ENCODE peak calls at places on chromosomes 7 and 10, in five cellular contexts. One of them, this sample, is unnamed.

GRCh38 chr7:42843209-42843800 is 68.6 kb downstream of the C7orf25 start:
- DNase-seq in substantia nigra: peak; percentile 15
- DNase-seq in epithelial cell of esophagus: peak; percentile 57
- DNase-seq in GM12865: peak; percentile 3
- DNase-seq in epithelial cell of proximal tubule: no peak
- DNase-seq in this sample: peak; percentile 44

GRCh38 chr7:122887198-122887597 is 938 bp upstream of the CADPS2 start:
- DNase-seq in substantia nigra: peak; percentile 44
- DNase-seq in epithelial cell of esophagus: peak; percentile 58
- DNase-seq in GM12865: peak; percentile 57
- DNase-seq in epithelial cell of proximal tubule: peak; percentile 51
- DNase-seq in this sample: peak; percentile 66

GRCh38 chr7:91168766-91169518 is 95.3 kb upstream of the FZD1 start:
- DNase-seq in substantia nigra: no peak
- DNase-seq in epithelial cell of esophagus: no peak
- DNase-seq in GM12865: no peak
- DNase-seq in epithelial cell of proximal tubule: no peak
- DNase-seq in this sample: no peak

GRCh38 chr7:155351120-155351870 is 53.6 kb downstream of the INSIG1 start:
- DNase-seq in substantia nigra: no peak
- DNase-seq in epithelial cell of esophagus: no peak
- DNase-seq in GM12865: no peak
- DNase-seq in epithelial cell of proximal tubule: no peak
- DNase-seq in this sample: no peak

GRCh38 chr10:125637496-125637895 is 45.5 kb downstream of the TEX36 start:
- DNase-seq in substantia nigra: no peak
- DNase-seq in epithelial cell of esophagus: no peak
- DNase-seq in GM12865: no peak
- DNase-seq in epithelial cell of proximal tubule: no peak
- DNase-seq in this sample: no peak

GRCh38 chr10:56258378-56258777 is 102.7 kb downstream of the ZWINT start:
- DNase-seq in substantia nigra: no peak
- DNase-seq in epithelial cell of esophagus: no peak
- DNase-seq in GM12865: no peak
- DNase-seq in epithelial cell of proximal tubule: no peak
- DNase-seq in this sample: no peak

GRCh38 chr10:116255931-116256748 is 16.9 kb downstream of the GFRA1 start:
- DNase-seq in substantia nigra: no peak
- DNase-seq in epithelial cell of esophagus: no peak
- DNase-seq in GM12865: no peak
- DNase-seq in epithelial cell of proximal tubule: no peak
- DNase-seq in this sample: no peak

GRCh38 chr7:135189961-135190360 is 19.5 kb upstream of the CYREN start:
- DNase-seq in substantia nigra: no peak
- DNase-seq in epithelial cell of esophagus: no peak
- DNase-seq in GM12865: no peak
- DNase-seq in epithelial cell of proximal tubule: no peak
- DNase-seq in this sample: no peak

GRCh38 chr10:49139000-49139865 is 5.4 kb upstream of the FAM170B start:
- DNase-seq in substantia nigra: no peak
- DNase-seq in epithelial cell of esophagus: no peak
- DNase-seq in GM12865: no peak
- DNase-seq in epithelial cell of proximal tubule: no peak
- DNase-seq in this sample: peak; percentile 56

GRCh38 chr7:1920266-1920681 is 250.2 kb downstream of the ELFN1 start:
- DNase-seq in substantia nigra: no peak
- DNase-seq in epithelial cell of esophagus: no peak
- DNase-seq in GM12865: no peak
- DNase-seq in epithelial cell of proximal tubule: no peak
- DNase-seq in this sample: no peak

GRCh38 chr10:34698979-34699378 is 116.1 kb downstream of the PARD3 start:
- DNase-seq in substantia nigra: no peak
- DNase-seq in epithelial cell of esophagus: peak; percentile 84
- DNase-seq in GM12865: no peak
- DNase-seq in epithelial cell of proximal tubule: peak; percentile 79
- DNase-seq in this sample: no peak

GRCh38 chr7:149284343-149284742 is 22.3 kb downstream of the ZNF783 start:
- DNase-seq in substantia nigra: no peak
- DNase-seq in epithelial cell of esophagus: peak; percentile 11
- DNase-seq in GM12865: peak; percentile 55
- DNase-seq in epithelial cell of proximal tubule: no peak
- DNase-seq in this sample: no peak

GRCh38 chr10:25725917-25726716 is 207.9 kb upstream of the MYO3A start:
- DNase-seq in substantia nigra: no peak
- DNase-seq in epithelial cell of esophagus: peak; percentile 62
- DNase-seq in GM12865: peak; percentile 55
- DNase-seq in epithelial cell of proximal tubule: peak; percentile 58
- DNase-seq in this sample: no peak

GRCh38 chr10:6401562-6402348 is 178.3 kb downstream of the PRKCQ start:
- DNase-seq in substantia nigra: peak; percentile 71
- DNase-seq in epithelial cell of esophagus: peak; percentile 91
- DNase-seq in GM12865: peak; percentile 82
- DNase-seq in epithelial cell of proximal tubule: peak; percentile 78
- DNase-seq in this sample: peak; percentile 69

This sample was measured in ovary.